ENCODE peak calls at places on chromosomes 7 and 10, in five cellular contexts. R, H, N, G and I are unnamed samples.

GRCh38 chr7:542935-543789 is 23.5 kb upstream of the PDGFA start:
- DNase-seq in R (no peak), H (no peak), N (no peak), G (no peak), I (no peak)

GRCh38 chr7:40350100-40350499 is 215.3 kb downstream of the SUGCT start:
- DNase-seq in R (no peak), H (no peak), N (no peak), G (no peak), I (no peak)

GRCh38 chr10:14306201-14306600 is 24.5 kb downstream of the FRMD4A start:
- DNase-seq in R (no peak), H (no peak), N (no peak), G (no peak), I (no peak)

GRCh38 chr7:116733924-116734591 is 62.1 kb downstream of the MET start:
- DNase-seq in R (no peak), H (no peak), N (no peak), G (no peak), I (no peak)

GRCh38 chr10:125194814-125195213 is 34.5 kb upstream of the CTBP2 start:
- DNase-seq in R (no peak), H (no peak), N (no peak), G (no peak), I (no peak)

GRCh38 chr7:76191783-76192240 is 9.9 kb upstream of the SRRM3 start:
- DNase-seq in R (peak; percentile 31), H (peak; percentile 40), N (no peak), G (no peak), I (peak; percentile 51)

GRCh38 chr10:101226506-101226887 is 2.8 kb downstream of the LBX1 start:
- DNase-seq in R (no peak), H (no peak), N (peak; percentile 73), G (no peak), I (no peak)

GRCh38 chr7:4483851-4484250 is 198.2 kb upstream of the FOXK1 start:
- DNase-seq in R (no peak), H (no peak), N (no peak), G (no peak), I (no peak)

GRCh38 chr7:21542891-21543527 is at the start of gene DNAH11:
- DNase-seq in R (peak; percentile 67), H (no peak), N (peak; percentile 74), G (peak; percentile 61), I (peak; percentile 49)

GRCh38 chr7:94632338-94633024 is 23.5 kb downstream of the SGCE start:
- DNase-seq in R (no peak), H (no peak), N (no peak), G (no peak), I (no peak)

GRCh38 chr7:77247206-77247850 is 47.7 kb upstream of the FGL2 start:
- DNase-seq in R (peak; percentile 88), H (peak; percentile 45), N (peak; percentile 63), G (no peak), I (peak; percentile 86)

GRCh38 chr10:6694447-6695155 is 114.5 kb upstream of the PRKCQ start:
- DNase-seq in R (no peak), H (no peak), N (no peak), G (no peak), I (no peak)

GRCh38 chr10:131113892-131114291 is 197.6 kb downstream of the TCERG1L start:
- DNase-seq in R (no peak), H (no peak), N (no peak), G (no peak), I (no peak)

GRCh38 chr10:97659589-97659988 is 19.1 kb downstream of the PI4K2A start:
- DNase-seq in R (no peak), H (peak; percentile 89), N (no peak), G (no peak), I (no peak)

GRCh38 chr7:68417659-68418058 is 1180.6 kb upstream of the AUTS2 start:
- DNase-seq in R (no peak), H (no peak), N (no peak), G (no peak), I (no peak)

GRCh38 chr7:45179666-45180065 is 22.1 kb downstream of the RAMP3 start:
- DNase-seq in R (no peak), H (no peak), N (no peak), G (peak; percentile 14), I (no peak)

GRCh38 chr10:16828731-16829175 is 11.5 kb upstream of the RSU1 start:
- DNase-seq in R (no peak), H (peak; percentile 52), N (no peak), G (no peak), I (no peak)

GRCh38 chr7:74027683-74028320 is at the start of gene ELN:
- DNase-seq in R (peak; percentile 40), H (no peak), N (no peak), G (peak; percentile 96), I (no peak)

GRCh38 chr7:142997590-142997989 is 29.3 kb downstream of the OR9A2 start:
- DNase-seq in R (no peak), H (no peak), N (no peak), G (no peak), I (no peak)

GRCh38 chr10:43140414-43140813 is 2.2 kb downstream of the CSGALNACT2 start:
- DNase-seq in R (no peak), H (no peak), N (peak; percentile 76), G (no peak), I (no peak)

GRCh38 chr10:43958071-43958432 is 309.4 kb upstream of the ZNF32 start:
- DNase-seq in R (no peak), H (no peak), N (no peak), G (no peak), I (no peak)

GRCh38 chr7:45203947-45204445 is 46.4 kb downstream of the RAMP3 start:
- DNase-seq in R (no peak), H (no peak), N (peak; percentile 37), G (no peak), I (no peak)

GRCh38 chr7:147400926-147401325 is 1189.6 kb upstream of the C7orf33 start:
- DNase-seq in R (no peak), H (no peak), N (no peak), G (no peak), I (no peak)

GRCh38 chr7:42886129-42886528 is 25.7 kb downstream of the C7orf25 start:
- DNase-seq in R (no peak), H (no peak), N (no peak), G (no peak), I (no peak)

GRCh38 chr10:3622845-3623621 is 162.0 kb downstream of the KLF6 start:
- DNase-seq in R (no peak), H (no peak), N (no peak), G (no peak), I (no peak)

GRCh38 chr7:130367836-130368235 is 12.5 kb upstream of the CPA1 start:
- DNase-seq in R (no peak), H (no peak), N (no peak), G (no peak), I (no peak)

GRCh38 chr7:12640299-12641096 is 46.9 kb upstream of the ARL4A start:
- DNase-seq in R (no peak), H (no peak), N (no peak), G (no peak), I (no peak)

DNA sequence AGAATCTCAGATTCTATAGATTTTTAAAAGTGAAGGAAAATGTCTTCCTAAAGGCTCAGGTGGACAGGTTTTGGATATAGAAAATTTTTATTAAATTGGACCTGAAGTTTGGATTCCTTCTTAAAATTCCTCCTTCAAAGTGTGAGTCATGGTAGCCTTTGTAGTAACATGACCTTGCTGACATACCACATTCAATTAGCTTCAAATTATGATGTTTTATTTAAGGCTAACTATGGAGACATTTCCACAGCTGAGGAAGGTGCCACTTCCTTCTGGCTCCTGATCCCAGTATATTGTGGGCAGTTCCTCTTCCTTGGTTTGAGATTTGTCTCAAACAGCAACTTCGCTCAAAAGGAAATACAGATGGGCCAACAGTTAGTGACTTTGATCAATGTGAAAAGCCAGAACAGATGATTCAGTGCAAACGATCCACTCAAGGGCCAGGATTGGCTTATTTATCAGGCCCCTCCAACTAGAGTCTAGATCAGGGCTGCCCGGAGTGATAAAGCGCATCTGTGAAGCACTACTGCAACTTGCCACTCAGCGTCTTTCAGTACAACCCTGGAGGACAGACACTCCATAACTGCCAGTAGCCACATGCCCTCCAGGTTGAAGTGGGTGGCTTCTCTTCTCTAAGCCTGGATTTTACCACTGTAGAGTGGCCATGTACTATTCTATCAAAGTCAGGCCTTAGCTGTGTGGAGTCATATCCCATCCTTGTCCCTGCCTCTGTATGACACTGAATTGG is 573.5 kb downstream of the KIF20B start:
- DNase-seq in R (no peak), H (peak; percentile 4), N (no peak), G (no peak), I (no peak)
- TF ChIP-seq CTCF in R (no peak), H (no peak), N (no peak), G (no peak), I (no peak)

GRCh38 chr7:31061185-31061584 is 9.1 kb downstream of the ADCYAP1R1 start:
- DNase-seq in R (no peak), H (no peak), N (no peak), G (no peak), I (no peak)

GRCh38 chr7:31058122-31058521 is 6.0 kb downstream of the ADCYAP1R1 start:
- DNase-seq in R (no peak), H (no peak), N (no peak), G (no peak), I (no peak)

GRCh38 chr7:31056775-31057346 is 4.8 kb downstream of the ADCYAP1R1 start:
- DNase-seq in R (no peak), H (no peak), N (no peak), G (no peak), I (no peak)

GRCh38 chr7:31058688-31059087 is 6.6 kb downstream of the ADCYAP1R1 start:
- DNase-seq in R (no peak), H (no peak), N (no peak), G (no peak), I (no peak)

DNA sequence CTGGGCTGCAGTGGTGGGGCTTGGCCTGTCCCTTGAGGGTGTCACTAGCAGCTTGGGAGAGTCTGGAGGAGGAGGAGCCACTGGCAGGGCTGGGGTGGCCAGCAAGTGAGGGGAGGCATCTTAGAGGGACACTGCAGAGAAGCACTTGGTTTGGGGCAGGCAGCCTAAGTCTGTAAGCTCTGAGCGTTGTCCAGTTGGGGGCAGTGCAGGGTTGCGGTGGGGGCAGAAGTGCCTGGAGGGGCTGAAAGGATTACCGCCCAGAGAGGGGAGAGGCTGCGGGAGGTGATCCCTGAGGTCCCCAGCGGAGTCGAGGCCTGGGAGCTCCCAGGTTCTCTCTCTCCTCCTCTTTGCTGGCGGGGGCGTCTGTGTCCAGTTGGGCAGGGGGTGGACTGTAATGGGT is 7.4 kb downstream of the ADCYAP1R1 start:
- DNase-seq in R (peak; percentile 52), H (no peak), N (no peak), G (peak; percentile 68), I (peak; percentile 65)
- TF ChIP-seq CTCF in R (no peak), H (no peak), N (no peak), G (no peak), I (no peak)

GRCh38 chr7:25026156-25026555 is 46.2 kb upstream of the OSBPL3 start:
- DNase-seq in R (no peak), H (no peak), N (no peak), G (no peak), I (no peak)
- TF ChIP-seq CTCF in R (no peak), H (no peak), N (no peak), G (no peak), I (no peak)

GRCh38 chr10:89554433-89554832 is 19.0 kb upstream of the SLC16A12 start:
- DNase-seq in R (no peak), H (no peak), N (no peak), G (no peak), I (no peak)

GRCh38 chr10:89552213-89552612 is 16.8 kb upstream of the SLC16A12 start:
- DNase-seq in R (no peak), H (no peak), N (no peak), G (no peak), I (no peak)

GRCh38 chr10:89553064-89553734 is 17.8 kb upstream of the SLC16A12 start:
- DNase-seq in R (no peak), H (peak; percentile 20), N (no peak), G (no peak), I (no peak)

GRCh38 chr10:89556590-89556989 is 21.2 kb upstream of the SLC16A12 start:
- DNase-seq in R (no peak), H (no peak), N (no peak), G (no peak), I (no peak)

GRCh38 chr10:89555688-89556445 is 20.5 kb upstream of the SLC16A12 start:
- DNase-seq in R (no peak), H (no peak), N (no peak), G (no peak), I (no peak)
- TF ChIP-seq CTCF in R (no peak), H (peak; percentile 10), N (no peak), G (no peak), I (no peak)